ENCODE peak calls at places on chromosomes 2 and 18, in ten cellular contexts. One of them, this sample, is unnamed. For H3K9me2, the result is how much of the 10 kb centered on the place peaks cover.

GRCh38 chr2:81068144-81068543 is 763.6 kb upstream of the LRRTM1 start:
- DNase-seq in GM23248: no peak
- DNase-seq in GM23338: peak
- DNase-seq in MM.1S: no peak
- DNase-seq in hepatocyte: no peak
- DNase-seq in SK-N-SH: no peak
- DNase-seq in PC-3: no peak
- DNase-seq in HCT116: no peak
- DNase-seq in OCI-LY7: no peak
- DNase-seq in Karpas-422: no peak
- DNase-seq in this sample: no peak

GRCh38 chr2:227623225-227623624 is 5.9 kb downstream of the SCYGR4 start:
- DNase-seq in GM23338: no peak
- DNase-seq in hepatocyte: peak
- DNase-seq in GM23248: peak
- DNase-seq in Karpas-422: no peak
- DNase-seq in HCT116: no peak
- DNase-seq in SK-N-SH: no peak
- DNase-seq in OCI-LY7: no peak
- DNase-seq in MM.1S: no peak
- DNase-seq in PC-3: peak
- DNase-seq in this sample: no peak

GRCh38 chr2:170928036-170928823 is 823 bp upstream of the GORASP2 start:
- DNase-seq in GM23338: peak
- DNase-seq in PC-3: no peak
- DNase-seq in Karpas-422: peak
- DNase-seq in GM23248: no peak
- DNase-seq in MM.1S: no peak
- DNase-seq in hepatocyte: peak
- DNase-seq in OCI-LY7: peak
- DNase-seq in SK-N-SH: no peak
- DNase-seq in HCT116: no peak
- DNase-seq in this sample: peak

GRCh38 chr2:95374916-95375471 is 27.5 kb upstream of the FAHD2A start:
- DNase-seq in MM.1S: no peak
- DNase-seq in GM23338: no peak
- DNase-seq in PC-3: no peak
- DNase-seq in hepatocyte: no peak
- DNase-seq in GM23248: peak
- DNase-seq in Karpas-422: no peak
- DNase-seq in HCT116: no peak
- DNase-seq in SK-N-SH: no peak
- DNase-seq in OCI-LY7: no peak
- DNase-seq in this sample: no peak

GRCh38 chr2:191173206-191173605 is 22.4 kb upstream of the STAT4 start:
- DNase-seq in GM23338: no peak
- DNase-seq in SK-N-SH: no peak
- DNase-seq in MM.1S: no peak
- DNase-seq in HCT116: no peak
- DNase-seq in GM23248: peak
- DNase-seq in hepatocyte: no peak
- DNase-seq in Karpas-422: no peak
- DNase-seq in PC-3: no peak
- DNase-seq in OCI-LY7: no peak
- DNase-seq in this sample: no peak

GRCh38 chr2:27964067-27964466 is 73.5 kb downstream of the BABAM2 start:
- DNase-seq in GM23248: no peak
- DNase-seq in MM.1S: no peak
- DNase-seq in Karpas-422: no peak
- DNase-seq in HCT116: no peak
- DNase-seq in PC-3: no peak
- DNase-seq in GM23338: no peak
- DNase-seq in SK-N-SH: no peak
- DNase-seq in OCI-LY7: no peak
- DNase-seq in hepatocyte: no peak
- DNase-seq in this sample: no peak

GRCh38 chr2:145028055-145028630 is 508.2 kb upstream of the ZEB2 start:
- DNase-seq in hepatocyte: no peak
- DNase-seq in GM23338: no peak
- DNase-seq in PC-3: no peak
- DNase-seq in GM23248: no peak
- DNase-seq in OCI-LY7: no peak
- DNase-seq in MM.1S: no peak
- DNase-seq in SK-N-SH: no peak
- DNase-seq in Karpas-422: no peak
- DNase-seq in HCT116: no peak
- DNase-seq in this sample: no peak

GRCh38 chr18:54767094-54767493 is 61.2 kb upstream of the RAB27B start:
- DNase-seq in HCT116: no peak
- DNase-seq in OCI-LY7: no peak
- DNase-seq in PC-3: peak
- DNase-seq in SK-N-SH: no peak
- DNase-seq in MM.1S: no peak
- DNase-seq in GM23248: no peak
- DNase-seq in hepatocyte: peak
- DNase-seq in GM23338: no peak
- DNase-seq in Karpas-422: no peak
- DNase-seq in this sample: peak

GRCh38 chr18:58552057-58552461 is 76.8 kb downstream of the ALPK2 start:
- DNase-seq in GM23248: peak
- DNase-seq in SK-N-SH: no peak
- DNase-seq in HCT116: no peak
- DNase-seq in Karpas-422: peak
- DNase-seq in OCI-LY7: no peak
- DNase-seq in hepatocyte: peak
- DNase-seq in MM.1S: no peak
- DNase-seq in GM23338: no peak
- DNase-seq in PC-3: peak
- DNase-seq in this sample: peak

GRCh38 chr2:218963597-218963996 is 4.1 kb downstream of the CDK5R2 start:
- DNase-seq in GM23248: no peak
- DNase-seq in Karpas-422: no peak
- DNase-seq in GM23338: no peak
- DNase-seq in hepatocyte: no peak
- DNase-seq in OCI-LY7: no peak
- DNase-seq in PC-3: peak
- DNase-seq in SK-N-SH: no peak
- DNase-seq in HCT116: no peak
- DNase-seq in MM.1S: no peak
- DNase-seq in this sample: no peak

GRCh38 chr2:212970132-212970531 is 181.3 kb downstream of the IKZF2 start:
- DNase-seq in hepatocyte: no peak
- DNase-seq in Karpas-422: no peak
- DNase-seq in MM.1S: no peak
- DNase-seq in HCT116: no peak
- DNase-seq in PC-3: peak
- DNase-seq in SK-N-SH: no peak
- DNase-seq in GM23338: no peak
- DNase-seq in GM23248: peak
- DNase-seq in OCI-LY7: no peak
- DNase-seq in this sample: no peak

GRCh38 chr18:22544626-22545025 is 126.9 kb upstream of the CTAGE1 start:
- DNase-seq in GM23248: peak
- DNase-seq in PC-3: no peak
- DNase-seq in SK-N-SH: no peak
- DNase-seq in MM.1S: no peak
- DNase-seq in Karpas-422: no peak
- DNase-seq in HCT116: no peak
- DNase-seq in OCI-LY7: no peak
- DNase-seq in GM23338: no peak
- DNase-seq in hepatocyte: no peak
- DNase-seq in this sample: no peak
- H3K9me2 ChIP-seq in GM23248: under half
- H3K9me2 ChIP-seq in PC-3: under half
- H3K9me2 ChIP-seq in SK-N-SH: under half
- H3K9me2 ChIP-seq in MM.1S: under half
- H3K9me2 ChIP-seq in Karpas-422: under half
- H3K9me2 ChIP-seq in HCT116: under half
- H3K9me2 ChIP-seq in OCI-LY7: under half
- H3K9me2 ChIP-seq in GM23338: under half
- H3K9me2 ChIP-seq in hepatocyte: under half
- H3K9me2 ChIP-seq in this sample: under half

GRCh38 chr2:110713508-110714362 is 18.6 kb upstream of the ACOXL start:
- DNase-seq in GM23338: no peak
- DNase-seq in GM23248: peak
- DNase-seq in MM.1S: peak
- DNase-seq in OCI-LY7: no peak
- DNase-seq in PC-3: peak
- DNase-seq in hepatocyte: peak
- DNase-seq in SK-N-SH: no peak
- DNase-seq in HCT116: no peak
- DNase-seq in Karpas-422: no peak
- DNase-seq in this sample: peak

GRCh38 chr2:110702981-110703380 is 25.1 kb upstream of the BUB1 start:
- DNase-seq in MM.1S: peak
- DNase-seq in SK-N-SH: no peak
- DNase-seq in PC-3: no peak
- DNase-seq in Karpas-422: no peak
- DNase-seq in hepatocyte: no peak
- DNase-seq in GM23338: no peak
- DNase-seq in GM23248: no peak
- DNase-seq in HCT116: no peak
- DNase-seq in OCI-LY7: no peak
- DNase-seq in this sample: no peak

GRCh38 chr2:110702514-110702913 is 24.7 kb upstream of the BUB1 start:
- DNase-seq in MM.1S: no peak
- DNase-seq in Karpas-422: no peak
- DNase-seq in SK-N-SH: no peak
- DNase-seq in GM23338: no peak
- DNase-seq in GM23248: no peak
- DNase-seq in hepatocyte: no peak
- DNase-seq in HCT116: no peak
- DNase-seq in PC-3: no peak
- DNase-seq in OCI-LY7: no peak
- DNase-seq in this sample: no peak

GRCh38 chr2:110712737-110713136 is 19.6 kb upstream of the ACOXL start:
- DNase-seq in OCI-LY7: no peak
- DNase-seq in MM.1S: no peak
- DNase-seq in GM23248: no peak
- DNase-seq in PC-3: no peak
- DNase-seq in SK-N-SH: no peak
- DNase-seq in hepatocyte: no peak
- DNase-seq in HCT116: no peak
- DNase-seq in Karpas-422: no peak
- DNase-seq in GM23338: no peak
- DNase-seq in this sample: no peak

GRCh38 chr2:110708455-110708854 is 23.9 kb upstream of the ACOXL start:
- DNase-seq in GM23248: no peak
- DNase-seq in MM.1S: no peak
- DNase-seq in hepatocyte: no peak
- DNase-seq in GM23338: no peak
- DNase-seq in PC-3: no peak
- DNase-seq in HCT116: no peak
- DNase-seq in Karpas-422: no peak
- DNase-seq in SK-N-SH: no peak
- DNase-seq in OCI-LY7: no peak
- DNase-seq in this sample: no peak
- H3K4me3 ChIP-seq in GM23248: no peak
- H3K4me3 ChIP-seq in MM.1S: no peak
- H3K4me3 ChIP-seq in hepatocyte: no peak
- H3K4me3 ChIP-seq in GM23338: no peak
- H3K4me3 ChIP-seq in PC-3: no peak
- H3K4me3 ChIP-seq in HCT116: no peak
- H3K4me3 ChIP-seq in Karpas-422: no peak
- H3K4me3 ChIP-seq in SK-N-SH: no peak
- H3K4me3 ChIP-seq in OCI-LY7: no peak
- H3K4me3 ChIP-seq in this sample: no peak

GRCh38 chr2:142794850-142795249 is 82.6 kb upstream of the KYNU start:
- DNase-seq in GM23248: no peak
- DNase-seq in MM.1S: no peak
- DNase-seq in PC-3: no peak
- DNase-seq in SK-N-SH: no peak
- DNase-seq in HCT116: no peak
- DNase-seq in Karpas-422: no peak
- DNase-seq in GM23338: no peak
- DNase-seq in OCI-LY7: no peak
- DNase-seq in hepatocyte: no peak
- DNase-seq in this sample: no peak

GRCh38 chr2:142791335-142791734 is 86.1 kb upstream of the KYNU start:
- DNase-seq in HCT116: no peak
- DNase-seq in SK-N-SH: no peak
- DNase-seq in PC-3: no peak
- DNase-seq in OCI-LY7: no peak
- DNase-seq in GM23248: no peak
- DNase-seq in hepatocyte: no peak
- DNase-seq in MM.1S: no peak
- DNase-seq in Karpas-422: no peak
- DNase-seq in GM23338: no peak
- DNase-seq in this sample: no peak

DNA sequence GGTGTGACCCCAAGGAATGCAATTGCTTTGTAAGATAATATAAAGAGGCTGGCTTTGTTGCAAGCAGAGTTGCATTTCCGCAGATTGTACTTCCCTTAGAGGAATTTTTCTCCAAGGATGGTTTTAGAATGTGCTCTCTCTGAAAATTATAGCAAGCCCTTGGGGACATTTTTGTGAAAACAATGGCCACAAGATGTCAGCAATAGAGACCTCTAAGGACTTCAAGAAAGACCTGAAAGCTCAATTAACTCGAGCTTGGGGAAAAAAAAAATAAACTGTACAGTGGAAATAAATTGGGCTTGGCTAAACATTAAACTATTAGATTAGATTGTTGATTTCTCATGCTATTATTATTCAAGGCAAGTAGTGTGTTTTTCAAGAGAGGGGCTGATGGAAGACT is 81.3 kb upstream of the KYNU start:
- DNase-seq in SK-N-SH: no peak
- DNase-seq in MM.1S: no peak
- DNase-seq in PC-3: no peak
- DNase-seq in GM23248: no peak
- DNase-seq in OCI-LY7: no peak
- DNase-seq in GM23338: peak
- DNase-seq in hepatocyte: no peak
- DNase-seq in Karpas-422: no peak
- DNase-seq in HCT116: no peak
- DNase-seq in this sample: no peak
- H2AFZ ChIP-seq in SK-N-SH: no peak
- H2AFZ ChIP-seq in MM.1S: no peak
- H2AFZ ChIP-seq in PC-3: no peak
- H2AFZ ChIP-seq in GM23248: no peak
- H2AFZ ChIP-seq in OCI-LY7: no peak
- H2AFZ ChIP-seq in GM23338: peak
- H2AFZ ChIP-seq in hepatocyte: no peak
- H2AFZ ChIP-seq in Karpas-422: no peak
- H2AFZ ChIP-seq in HCT116: no peak
- H2AFZ ChIP-seq in this sample: no peak

DNA sequence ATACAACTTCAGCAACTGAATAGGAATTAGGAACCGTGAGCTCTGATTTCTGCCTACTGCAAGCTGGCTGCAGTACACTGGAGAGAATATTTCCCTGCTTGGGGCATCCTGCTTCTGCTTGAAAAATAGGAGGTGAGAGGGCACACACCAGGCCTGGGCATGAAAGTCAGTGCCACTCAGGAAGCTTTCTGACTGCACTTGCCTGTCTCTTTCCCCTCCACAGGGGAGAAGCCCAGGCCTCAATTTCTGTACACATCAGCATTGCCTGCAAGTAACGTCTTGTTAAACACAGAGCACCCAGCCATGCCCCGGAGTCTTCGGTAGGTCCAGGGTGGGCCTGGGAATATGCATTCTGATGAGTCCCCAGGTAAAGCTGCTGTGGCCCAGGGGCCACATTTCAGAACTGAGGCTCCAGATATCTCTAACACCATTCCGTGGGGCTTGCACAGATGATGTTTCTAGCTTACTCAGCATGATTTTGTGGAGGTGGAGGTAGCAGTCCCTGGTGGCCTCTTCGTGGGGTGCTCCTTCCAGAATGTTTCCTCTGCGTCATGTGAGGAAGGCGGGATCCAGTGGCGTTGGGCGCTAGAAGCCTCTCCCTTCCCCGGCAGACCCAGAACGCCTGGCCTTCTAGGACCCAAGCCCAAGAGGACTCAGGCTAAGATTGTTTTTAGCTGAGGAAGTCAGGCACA is 114.1 kb downstream of the ZBTB7C start:
- DNase-seq in MM.1S: no peak
- DNase-seq in GM23338: peak
- DNase-seq in HCT116: no peak
- DNase-seq in GM23248: no peak
- DNase-seq in hepatocyte: no peak
- DNase-seq in Karpas-422: no peak
- DNase-seq in PC-3: no peak
- DNase-seq in SK-N-SH: peak
- DNase-seq in OCI-LY7: no peak
- DNase-seq in this sample: no peak
- H3K9me2 ChIP-seq in MM.1S: under half
- H3K9me2 ChIP-seq in GM23338: under half
- H3K9me2 ChIP-seq in HCT116: under half
- H3K9me2 ChIP-seq in GM23248: under half
- H3K9me2 ChIP-seq in hepatocyte: under half
- H3K9me2 ChIP-seq in Karpas-422: under half
- H3K9me2 ChIP-seq in PC-3: under half
- H3K9me2 ChIP-seq in SK-N-SH: under half
- H3K9me2 ChIP-seq in OCI-LY7: under half
- H3K9me2 ChIP-seq in this sample: under half

This sample was measured in PC-9.